ENCODE peak calls at places on chromosomes 3 and 15, in four cellular contexts. One of them, this sample, is unnamed.

GRCh38 chr3:47283193-47283537 is 421 bp downstream of the KLHL18 start:
- DNase-seq in activated T-helper 1 cell treated with Interleukin-2 at 50 U/mL for 16 hours: peak
- DNase-seq in NCI-H748 treated with DMSO at 0.1 percent for 48 hours: no peak
- DNase-seq in BE2C: no peak
- DNase-seq in this sample: peak

GRCh38 chr3:178059124-178059523 is 477.1 kb upstream of the KCNMB2 start:
- DNase-seq in activated T-helper 1 cell treated with Interleukin-2 at 50 U/mL for 16 hours: no peak
- DNase-seq in NCI-H748 treated with DMSO at 0.1 percent for 48 hours: no peak
- DNase-seq in BE2C: no peak
- DNase-seq in this sample: no peak

GRCh38 chr3:60931452-60931851 is 319.8 kb downstream of the FHIT start:
- DNase-seq in activated T-helper 1 cell treated with Interleukin-2 at 50 U/mL for 16 hours: no peak
- DNase-seq in NCI-H748 treated with DMSO at 0.1 percent for 48 hours: no peak
- DNase-seq in BE2C: no peak
- DNase-seq in this sample: no peak

GRCh38 chr3:95200384-95200783 is 1137.5 kb downstream of the NSUN3 start:
- DNase-seq in activated T-helper 1 cell treated with Interleukin-2 at 50 U/mL for 16 hours: no peak
- DNase-seq in NCI-H748 treated with DMSO at 0.1 percent for 48 hours: no peak
- DNase-seq in BE2C: no peak
- DNase-seq in this sample: no peak

GRCh38 chr3:11764931-11765363 is 81.7 kb downstream of the TAMM41 start:
- DNase-seq in activated T-helper 1 cell treated with Interleukin-2 at 50 U/mL for 16 hours: no peak
- DNase-seq in NCI-H748 treated with DMSO at 0.1 percent for 48 hours: no peak
- DNase-seq in BE2C: no peak
- DNase-seq in this sample: no peak

GRCh38 chr3:113275876-113276580 is 64.7 kb downstream of the BOC start:
- DNase-seq in activated T-helper 1 cell treated with Interleukin-2 at 50 U/mL for 16 hours: no peak
- DNase-seq in NCI-H748 treated with DMSO at 0.1 percent for 48 hours: peak
- DNase-seq in BE2C: no peak
- DNase-seq in this sample: no peak

GRCh38 chr3:108073712-108074431 is 17.0 kb downstream of the CD47 start:
- DNase-seq in activated T-helper 1 cell treated with Interleukin-2 at 50 U/mL for 16 hours: no peak
- DNase-seq in NCI-H748 treated with DMSO at 0.1 percent for 48 hours: no peak
- DNase-seq in BE2C: no peak
- DNase-seq in this sample: no peak

GRCh38 chr3:193795062-193795690 is 202.2 kb downstream of the OPA1 start:
- DNase-seq in activated T-helper 1 cell treated with Interleukin-2 at 50 U/mL for 16 hours: no peak
- DNase-seq in NCI-H748 treated with DMSO at 0.1 percent for 48 hours: no peak
- DNase-seq in BE2C: no peak
- DNase-seq in this sample: no peak

GRCh38 chr15:56242576-56243116 is 1.0 kb downstream of the RFX7 start:
- DNase-seq in activated T-helper 1 cell treated with Interleukin-2 at 50 U/mL for 16 hours: no peak
- DNase-seq in NCI-H748 treated with DMSO at 0.1 percent for 48 hours: no peak
- DNase-seq in BE2C: no peak
- DNase-seq in this sample: peak

GRCh38 chr3:169552533-169552932 is 111.0 kb downstream of the MECOM start:
- DNase-seq in activated T-helper 1 cell treated with Interleukin-2 at 50 U/mL for 16 hours: no peak
- DNase-seq in NCI-H748 treated with DMSO at 0.1 percent for 48 hours: no peak
- DNase-seq in BE2C: no peak
- DNase-seq in this sample: no peak

GRCh38 chr3:72533584-72534473 is 314.4 kb downstream of the SHQ1 start:
- DNase-seq in activated T-helper 1 cell treated with Interleukin-2 at 50 U/mL for 16 hours: no peak
- DNase-seq in NCI-H748 treated with DMSO at 0.1 percent for 48 hours: no peak
- DNase-seq in BE2C: no peak
- DNase-seq in this sample: no peak

GRCh38 chr3:169458323-169458722 is 205.2 kb downstream of the MECOM start:
- DNase-seq in activated T-helper 1 cell treated with Interleukin-2 at 50 U/mL for 16 hours: no peak
- DNase-seq in NCI-H748 treated with DMSO at 0.1 percent for 48 hours: no peak
- DNase-seq in BE2C: peak
- DNase-seq in this sample: no peak

GRCh38 chr3:125083776-125084175 is 28.0 kb upstream of the HEG1 start:
- DNase-seq in activated T-helper 1 cell treated with Interleukin-2 at 50 U/mL for 16 hours: no peak
- DNase-seq in NCI-H748 treated with DMSO at 0.1 percent for 48 hours: no peak
- DNase-seq in BE2C: no peak
- DNase-seq in this sample: no peak

GRCh38 chr3:125322166-125322565 is 53.0 kb downstream of the ZNF148 start:
- DNase-seq in activated T-helper 1 cell treated with Interleukin-2 at 50 U/mL for 16 hours: no peak
- DNase-seq in NCI-H748 treated with DMSO at 0.1 percent for 48 hours: no peak
- DNase-seq in BE2C: peak
- DNase-seq in this sample: no peak